ENCODE peak calls at places on chromosomes 12 and 14, in eight cellular contexts. S is fibroblast of lung, I is NCI-H1092 treated with DMSO at 0.1 percent for 48 hours, Y is sciatic nerve, V is transverse colon, N is head of caudate nucleus, X is endothelial cell, C is Karpas-422. W is an unnamed sample.

GRCh38 chr12:100229876-100230275 is 29.3 kb downstream of the ACTR6 start:
- DNase-seq in S (no peak), I (no peak), Y (no peak), V (no peak), N (no peak), X (no peak), C (no peak), W (no peak)

GRCh38 chr12:11649413-11650278 is at the start of gene ETV6:
- DNase-seq in S (peak), I (peak), Y (peak), V (peak), N (peak), X (peak), C (peak), W (peak)

GRCh38 chr14:53108292-53108937 is 44.7 kb downstream of the DDHD1 start:
- DNase-seq in S (no peak), I (no peak), Y (no peak), V (no peak), N (no peak), X (no peak), C (peak), W (no peak)

GRCh38 chr14:49621114-49621881 is 699 bp downstream of the MGAT2 start:
- DNase-seq in S (peak), I (peak), Y (peak), V (peak), N (peak), X (peak), C (peak), W (peak)

GRCh38 chr12:117749431-117749830 is 219.4 kb downstream of the KSR2 start:
- DNase-seq in S (no peak), I (no peak), Y (no peak), V (no peak), N (no peak), X (no peak), C (no peak), W (no peak)

GRCh38 chr14:67539116-67539515 is 6.0 kb downstream of the PLEKHH1 start:
- DNase-seq in S (no peak), I (no peak), Y (no peak), V (no peak), N (peak), X (no peak), C (no peak), W (no peak)

GRCh38 chr14:79342942-79343341 is 868.4 kb downstream of the DIO2 start:
- DNase-seq in S (no peak), I (no peak), Y (no peak), V (no peak), N (no peak), X (no peak), C (no peak), W (no peak)

GRCh38 chr12:45122776-45123380 is 72.0 kb upstream of the DBX2 start:
- DNase-seq in S (peak), I (peak), Y (no peak), V (no peak), N (peak), X (peak), C (no peak), W (no peak)

GRCh38 chr12:69330475-69331473 is 17.4 kb upstream of the LYZ start:
- DNase-seq in S (peak), I (peak), Y (peak), V (peak), N (no peak), X (peak), C (peak), W (peak)

GRCh38 chr14:22973217-22974032 is 8.9 kb downstream of the AJUBA start:
- DNase-seq in S (peak), I (peak), Y (no peak), V (peak), N (peak), X (peak), C (peak), W (peak)

GRCh38 chr12:4148418-4149056 is 125.0 kb upstream of the CCND2 start:
- DNase-seq in S (no peak), I (no peak), Y (peak), V (peak), N (peak), X (no peak), C (peak), W (peak)

GRCh38 chr12:13203028-13203922 is 6.7 kb downstream of the EMP1 start:
- DNase-seq in S (no peak), I (no peak), Y (peak), V (peak), N (no peak), X (peak), C (peak), W (no peak)

GRCh38 chr12:6494968-6495367 is 1.1 kb downstream of the NCAPD2 start:
- DNase-seq in S (no peak), I (no peak), Y (no peak), V (no peak), N (no peak), X (no peak), C (peak), W (no peak)

GRCh38 chr12:101891462-101891971 is 14.1 kb downstream of the DRAM1 start:
- DNase-seq in S (peak), I (no peak), Y (no peak), V (peak), N (no peak), X (no peak), C (no peak), W (no peak)

GRCh38 chr12:90091809-90092208 is 383.2 kb upstream of the ATP2B1 start:
- DNase-seq in S (no peak), I (no peak), Y (no peak), V (no peak), N (no peak), X (no peak), C (no peak), W (no peak)

GRCh38 chr12:253116-253831 is 9.4 kb downstream of the SLC6A13 start:
- DNase-seq in S (no peak), I (no peak), Y (no peak), V (no peak), N (no peak), X (no peak), C (no peak), W (no peak)

GRCh38 chr14:34665785-34666425 is 36.0 kb upstream of the SNX6 start:
- DNase-seq in S (peak), I (no peak), Y (no peak), V (peak), N (no peak), X (no peak), C (no peak), W (peak)

GRCh38 chr12:110365743-110366473 is 37.6 kb downstream of the ANAPC7 start:
- DNase-seq in S (no peak), I (no peak), Y (no peak), V (no peak), N (no peak), X (no peak), C (no peak), W (no peak)

GRCh38 chr12:66331814-66332213 is 29.5 kb downstream of the HELB start:
- DNase-seq in S (no peak), I (no peak), Y (no peak), V (no peak), N (no peak), X (no peak), C (no peak), W (no peak)

GRCh38 chr12:51262758-51263177 is 7.4 kb downstream of the SMAGP start:
- DNase-seq in S (peak), I (peak), Y (no peak), V (peak), N (no peak), X (peak), C (peak), W (no peak)

GRCh38 chr12:101707131-101707782 is 9.8 kb downstream of the CHPT1 start:
- DNase-seq in S (no peak), I (no peak), Y (no peak), V (no peak), N (no peak), X (no peak), C (no peak), W (no peak)

GRCh38 chr12:83933615-83934014 is 979.0 kb downstream of the SLC6A15 start:
- DNase-seq in S (no peak), I (no peak), Y (no peak), V (no peak), N (no peak), X (no peak), C (no peak), W (no peak)

GRCh38 chr12:131066207-131066885 is 112.6 kb downstream of the ADGRD1 start:
- DNase-seq in S (no peak), I (no peak), Y (peak), V (no peak), N (no peak), X (no peak), C (no peak), W (no peak)

GRCh38 chr12:93742086-93742934 is 65.1 kb downstream of the CRADD start:
- DNase-seq in S (peak), I (peak), Y (peak), V (peak), N (peak), X (peak), C (peak), W (peak)

GRCh38 chr12:45730842-45731336 is 1.4 kb downstream of the ARID2 start:
- DNase-seq in S (peak), I (peak), Y (no peak), V (no peak), N (no peak), X (peak), C (peak), W (peak)

GRCh38 chr14:33646692-33647260 is 304.1 kb downstream of the EGLN3 start:
- DNase-seq in S (peak), I (no peak), Y (no peak), V (no peak), N (no peak), X (no peak), C (no peak), W (no peak)

GRCh38 chr12:51357374-51358047 is 11.0 kb upstream of the CELA1 start:
- DNase-seq in S (no peak), I (no peak), Y (no peak), V (no peak), N (no peak), X (no peak), C (no peak), W (no peak)

GRCh38 chr14:54503476-54503875 is 6.2 kb upstream of the CGRRF1 start:
- DNase-seq in S (peak), I (no peak), Y (no peak), V (no peak), N (no peak), X (no peak), C (peak), W (no peak)

GRCh38 chr12:44224399-44224798 is 388.5 kb downstream of the TMEM117 start:
- DNase-seq in S (no peak), I (no peak), Y (no peak), V (no peak), N (no peak), X (no peak), C (no peak), W (no peak)

W was measured in CD4-positive, alpha-beta memory T cell.